ENCODE peak calls at places on chromosomes 5 and 9, in seven cellular contexts. Q is retinal pigment epithelial cell, V is AG04449, K is choroid plexus epithelial cell, D is right atrium auricular region, I is psoas muscle, O is tibial artery. B is an unnamed sample.

GRCh38 chr5:132293992-132294727 is at the start of gene SLC22A4:
- DNase-seq in D (peak), I (peak), K (peak), Q (peak), V (peak), O (peak), B (peak)

GRCh38 chr9:15087031-15087417 is 176.8 kb upstream of the FREM1 start:
- DNase-seq in Q (no peak), O (no peak), D (no peak), K (no peak), I (no peak), V (no peak), B (no peak)

GRCh38 chr5:180670586-180671359 is 21.4 kb upstream of the FLT4 start:
- DNase-seq in D (no peak), Q (peak), I (no peak), O (no peak), K (peak), V (no peak), B (peak)

GRCh38 chr9:3513265-3513818 is 12.5 kb downstream of the RFX3 start:
- DNase-seq in Q (no peak), V (no peak), I (no peak), K (no peak), D (no peak), O (no peak), B (no peak)

GRCh38 chr9:127918201-127919107 is 1.6 kb upstream of the ST6GALNAC4 start:
- DNase-seq in O (no peak), Q (no peak), V (no peak), K (peak), D (no peak), I (peak), B (no peak)

GRCh38 chr5:115586525-115587146 is 15.6 kb downstream of the TICAM2 start:
- DNase-seq in I (no peak), K (peak), O (no peak), V (no peak), Q (no peak), D (no peak), B (no peak)

GRCh38 chr9:35728041-35728971 is 3.7 kb downstream of the TLN1 start:
- DNase-seq in Q (peak), D (peak), K (peak), V (peak), I (peak), O (peak), B (peak)

GRCh38 chr9:111601237-111602018 is 2.0 kb upstream of the PTGR1 start:
- DNase-seq in O (no peak), I (no peak), Q (no peak), D (no peak), K (peak), V (no peak), B (no peak)

GRCh38 chr5:53031695-53032096 is 42.5 kb downstream of the ITGA2 start:
- DNase-seq in O (no peak), Q (no peak), I (no peak), K (peak), D (no peak), V (peak), B (no peak)

GRCh38 chr5:82313016-82313415 is 34.9 kb upstream of the RPS23 start:
- DNase-seq in I (no peak), O (no peak), V (no peak), K (peak), D (no peak), Q (no peak), B (no peak)

GRCh38 chr5:174115226-174115625 is 69.7 kb downstream of the NSG2 start:
- DNase-seq in K (no peak), O (no peak), Q (no peak), V (no peak), D (no peak), I (no peak), B (no peak)

GRCh38 chr5:143248822-143249579 is 154.5 kb downstream of the NR3C1 start:
- DNase-seq in D (no peak), I (no peak), O (no peak), K (peak), V (peak), Q (no peak), B (no peak)

GRCh38 chr9:96038914-96039313 is 163.4 kb downstream of the ERCC6L2 start:
- DNase-seq in D (no peak), Q (no peak), O (no peak), V (no peak), K (no peak), I (no peak), B (no peak)

GRCh38 chr5:149730620-149731331 is 666 bp downstream of the PPARGC1B start:
- DNase-seq in D (no peak), Q (no peak), I (peak), V (no peak), O (peak), K (peak), B (peak)

GRCh38 chr9:14830057-14830456 is 80.2 kb downstream of the FREM1 start:
- DNase-seq in V (no peak), I (no peak), Q (no peak), K (no peak), D (no peak), O (no peak), B (no peak)

GRCh38 chr5:119302916-119303897 is 52.6 kb upstream of the TNFAIP8 start:
- DNase-seq in V (peak), O (no peak), I (no peak), D (no peak), K (peak), Q (peak), B (no peak)

GRCh38 chr9:70081120-70081495 is 37.5 kb downstream of the MAMDC2 start:
- DNase-seq in O (no peak), V (no peak), I (no peak), Q (no peak), D (no peak), K (peak), B (no peak)

GRCh38 chr5:16992444-16992843 is 56.4 kb upstream of the MYO10 start:
- DNase-seq in K (no peak), I (no peak), Q (no peak), D (no peak), V (no peak), O (no peak), B (no peak)

GRCh38 chr9:133773889-133774655 is 35.9 kb upstream of the SARDH start:
- DNase-seq in V (no peak), D (no peak), Q (no peak), K (no peak), I (peak), O (peak), B (no peak)

GRCh38 chr5:113081881-113082546 is 105.4 kb downstream of the DCP2 start:
- DNase-seq in O (no peak), D (no peak), K (peak), V (no peak), I (no peak), Q (peak), B (no peak)

GRCh38 chr5:177434942-177435738 is 8.7 kb downstream of the GRK6 start:
- DNase-seq in O (no peak), K (no peak), Q (no peak), V (no peak), I (no peak), D (no peak), B (no peak)

GRCh38 chr5:5270958-5271605 is 131.0 kb downstream of the ADAMTS16 start:
- DNase-seq in I (peak), D (peak), Q (peak), K (peak), O (peak), V (peak), B (peak)

GRCh38 chr5:150429410-150429873 is 16.7 kb upstream of the CD74 start:
- DNase-seq in Q (no peak), I (no peak), D (no peak), O (no peak), K (no peak), V (no peak), B (no peak)

GRCh38 chr5:3324421-3325101 is 271.1 kb upstream of the IRX1 start:
- DNase-seq in Q (no peak), V (no peak), K (no peak), I (no peak), D (no peak), O (peak), B (peak)

GRCh38 chr5:157541452-157542118 is 34.0 kb downstream of the ADAM19 start:
- DNase-seq in K (peak), D (no peak), I (no peak), V (no peak), Q (no peak), O (peak), B (no peak)

GRCh38 chr5:7394889-7395431 is 978 bp upstream of the ADCY2 start:
- DNase-seq in D (no peak), Q (no peak), I (peak), V (no peak), O (no peak), K (no peak), B (peak)

GRCh38 chr9:124347968-124348358 is 67.3 kb downstream of the PSMB7 start:
- DNase-seq in V (no peak), K (no peak), Q (no peak), O (peak), D (no peak), I (no peak), B (no peak)

GRCh38 chr9:107637421-107638420 is 148.2 kb upstream of the KLF4 start:
- DNase-seq in Q (peak), I (peak), D (peak), K (peak), O (peak), V (peak), B (peak)

GRCh38 chr5:89864941-89865340 is 544.6 kb downstream of the CETN3 start:
- DNase-seq in Q (no peak), O (no peak), K (no peak), D (no peak), I (no peak), V (no peak), B (no peak)

GRCh38 chr5:14138608-14139540 is 4.3 kb upstream of the TRIO start:
- DNase-seq in I (no peak), K (no peak), V (no peak), Q (no peak), O (no peak), D (no peak), B (no peak)

GRCh38 chr5:1144638-1145396 is 33.0 kb upstream of the SLC12A7 start:
- DNase-seq in I (no peak), K (no peak), V (no peak), O (no peak), Q (no peak), D (no peak), B (no peak)

GRCh38 chr5:142977363-142978051 is 207.3 kb downstream of the ARHGAP26 start:
- DNase-seq in Q (no peak), O (no peak), D (no peak), V (peak), I (no peak), K (peak), B (no peak)

GRCh38 chr5:180816608-180817534 is 14.3 kb upstream of the MGAT1 start:
- DNase-seq in I (no peak), K (peak), Q (no peak), D (no peak), V (no peak), O (peak), B (peak)

GRCh38 chr5:143775258-143775657 is 36.7 kb upstream of the HMHB1 start:
- DNase-seq in K (peak), Q (no peak), O (no peak), V (no peak), D (no peak), I (no peak), B (no peak)

GRCh38 chr9:97518909-97519307 is 17.4 kb downstream of the TMOD1 start:
- DNase-seq in D (no peak), K (no peak), V (peak), O (peak), Q (no peak), I (peak), B (no peak)

GRCh38 chr9:6184749-6185645 is 30.6 kb upstream of the IL33 start:
- DNase-seq in V (no peak), Q (peak), O (no peak), K (peak), I (no peak), D (no peak), B (peak)

GRCh38 chr5:93421498-93421897 is 159.5 kb downstream of the NR2F1-AS1 start:
- DNase-seq in K (no peak), O (no peak), D (no peak), V (no peak), Q (no peak), I (no peak), B (no peak)

GRCh38 chr9:8365029-8365428 is 565.5 kb upstream of the DMAC1 start:
- DNase-seq in D (no peak), K (peak), O (no peak), Q (peak), V (peak), I (no peak), B (no peak)

GRCh38 chr9:108654566-108654965 is 201.2 kb downstream of the ACTL7B start:
- DNase-seq in Q (peak), D (no peak), I (no peak), K (peak), V (no peak), O (no peak), B (no peak)

DNA sequence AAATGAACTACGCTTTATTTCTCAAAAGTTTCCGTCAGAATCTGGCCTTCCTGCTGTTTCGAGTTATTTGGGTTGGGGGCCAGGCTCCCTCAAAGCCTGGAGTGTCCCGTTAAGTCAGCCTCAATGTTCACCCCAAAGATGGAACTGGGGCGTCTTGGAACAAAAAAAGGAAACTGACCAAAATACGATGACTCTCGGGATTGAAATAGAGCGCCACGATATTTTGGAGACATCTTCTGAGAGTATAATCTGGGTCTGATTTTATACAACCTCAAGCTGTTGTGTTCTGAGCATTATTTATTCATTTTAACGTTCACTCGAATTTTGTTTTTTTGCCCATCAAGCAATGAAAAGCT is 28.1 kb downstream of the TLX3 start:
- DNase-seq in Q (no peak), V (no peak), O (no peak), I (no peak), D (no peak), K (no peak), B (no peak)
- H3K4me3 ChIP-seq in Q (peak), V (peak), O (peak), I (peak), D (peak), K (peak), B (peak)

DNA sequence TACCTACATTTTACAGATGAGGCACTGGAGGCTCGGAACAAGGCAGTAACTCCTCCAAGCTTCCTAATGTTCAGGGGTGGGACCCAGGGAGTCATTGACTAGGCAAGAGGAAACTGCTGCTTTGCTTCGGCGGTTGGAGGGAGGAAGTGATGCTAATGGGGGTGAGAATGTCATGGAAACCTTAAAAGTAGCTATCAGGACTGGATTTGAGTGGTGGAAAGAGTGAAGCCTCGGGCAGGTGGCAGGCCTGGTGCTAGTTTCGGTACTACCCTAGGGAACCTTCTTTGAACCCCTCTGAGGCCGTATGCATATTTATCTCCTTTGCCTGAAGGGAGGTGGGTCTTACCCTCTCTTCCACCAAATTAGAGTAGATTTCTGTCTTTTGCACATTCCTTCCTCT is 1.6 kb downstream of the BSPRY start:
- DNase-seq in Q (no peak), K (no peak), V (no peak), I (no peak), O (no peak), D (no peak), B (no peak)
- H3K4me3 ChIP-seq in Q (no peak), K (no peak), V (no peak), I (no peak), O (no peak), D (no peak), B (no peak)

DNA sequence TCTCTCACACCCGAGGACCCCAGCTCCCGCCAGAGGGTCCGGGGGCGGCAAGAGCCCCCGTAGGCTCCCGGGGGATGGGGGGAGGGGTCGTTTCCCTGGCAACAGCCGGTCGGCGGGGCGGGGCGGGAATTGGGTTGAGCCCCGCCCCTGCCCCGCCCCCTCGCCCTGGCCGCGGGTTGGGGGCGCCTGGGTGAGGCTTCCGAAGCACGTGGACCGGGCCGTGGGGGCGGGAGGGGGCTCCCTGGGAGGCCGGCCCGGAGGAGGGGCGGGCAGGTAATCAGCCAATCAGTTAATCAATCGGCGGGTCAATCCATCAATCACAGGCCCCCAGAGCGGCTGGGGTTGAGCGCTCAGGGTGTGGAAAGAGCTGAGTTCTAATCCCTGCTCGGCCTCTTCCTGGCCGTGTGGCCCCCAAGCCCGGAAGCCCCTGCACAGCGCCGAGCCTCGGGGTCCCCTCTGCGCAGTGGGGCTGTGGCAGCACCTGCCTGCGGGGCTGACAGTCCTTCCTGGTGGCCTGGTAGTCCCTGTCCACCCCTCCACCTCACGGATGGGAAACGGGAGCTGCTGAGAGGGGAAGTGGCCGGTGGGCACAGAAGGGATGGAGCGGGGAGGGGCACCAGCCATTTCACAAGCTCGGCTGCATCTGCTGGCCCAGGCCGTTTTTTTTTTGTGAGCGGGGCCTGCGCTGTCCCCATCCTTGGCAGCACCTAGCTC is 174.3 kb upstream of the IER5L start:
- DNase-seq in O (no peak), Q (no peak), V (no peak), K (peak), D (no peak), I (peak), B (peak)
- H3K4me3 ChIP-seq in O (peak), Q (peak), V (peak), K (peak), D (peak), I (peak), B (peak)

GRCh38 chr9:136662656-136663310 is at the start of gene EGFL7:
- DNase-seq in I (no peak), Q (no peak), O (no peak), D (peak), V (no peak), K (no peak), B (no peak)
- H3K4me3 ChIP-seq in I (peak), Q (no peak), O (peak), D (peak), V (no peak), K (no peak), B (peak)

DNA sequence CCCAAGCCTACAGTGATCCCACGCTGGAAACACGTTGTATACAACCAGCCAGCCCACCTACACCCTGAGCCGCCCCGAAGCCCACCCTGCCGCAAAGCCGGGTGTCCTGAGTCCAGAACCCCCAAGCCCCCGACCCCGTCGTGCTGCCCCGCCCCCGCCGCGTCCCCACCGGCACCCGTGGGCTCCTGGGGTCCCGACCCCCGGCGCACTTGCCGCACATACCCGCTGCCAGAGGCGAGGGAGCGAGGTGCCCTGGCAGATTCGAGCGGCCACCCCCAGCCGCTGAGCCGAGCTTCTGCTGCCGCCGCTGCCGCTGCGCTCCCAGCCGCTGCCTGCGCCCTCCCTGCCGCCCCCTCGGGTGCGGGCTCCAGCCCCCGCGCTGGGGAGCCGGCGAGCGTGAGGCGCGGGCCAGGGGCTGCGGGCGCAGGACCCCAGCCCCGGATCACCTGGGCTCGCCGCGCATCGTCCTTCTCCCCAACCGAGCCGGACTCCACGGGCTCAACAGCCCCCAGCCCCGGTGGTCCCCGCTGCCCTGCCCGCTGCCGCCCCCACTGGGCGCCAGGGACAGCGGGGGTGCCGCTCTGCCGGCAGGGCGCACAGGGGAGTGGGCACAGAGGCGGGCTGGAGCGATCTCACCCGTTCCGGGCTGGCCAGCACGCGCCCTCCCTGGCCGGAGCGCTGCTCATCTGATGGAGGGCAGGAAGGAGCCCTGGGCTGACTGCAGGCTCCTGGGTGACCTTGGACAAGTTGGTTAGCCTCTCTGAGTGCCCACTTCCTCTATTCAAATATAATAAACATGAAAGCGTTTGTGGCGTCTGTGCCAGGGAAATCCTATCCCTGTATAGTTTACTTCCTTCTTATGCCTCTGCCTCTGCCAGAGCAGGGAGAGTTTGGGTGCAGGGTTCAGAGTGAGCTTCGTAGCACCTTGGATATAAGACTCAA is at the start of gene HTR4:
- DNase-seq in Q (no peak), V (no peak), O (no peak), D (no peak), I (peak), K (no peak), B (no peak)
- H3K4me3 ChIP-seq in Q (no peak), V (no peak), O (peak), D (peak), I (peak), K (no peak), B (peak)